ENCODE peak calls at places on chromosomes 4 and X, in six cellular contexts. Q is A172; M is EH; P is activated naive CD4-positive, alpha-beta T cell treated with anti-CD3 and anti-CD28 coated beads for 36 hours; T is stimulated activated CD4-positive, alpha-beta T cell treated with anti-CD3 and anti-CD28 coated beads, Interleukin-15, amount 100 ng/mL, for 24 hours; F is lung. C is an unnamed sample.

GRCh38 chr4:72377491-72378194 is 191.4 kb downstream of the ADAMTS3 start:
- DNase-seq in Q (no peak), M (peak; percentile 83), P (no peak), T (no peak), F (no peak), C (no peak)

GRCh38 chr4:120753854-120754253 is 168.7 kb downstream of the PRDM5 start:
- DNase-seq in Q (no peak), M (no peak), P (no peak), T (no peak), F (no peak), C (no peak)

GRCh38 chrX:28586891-28587635 is at the start of gene IL1RAPL1:
- DNase-seq in Q (peak; percentile 75), M (peak; percentile 23), P (no peak), T (no peak), F (no peak), C (peak; percentile 31)

GRCh38 chr4:119261986-119262385 is 49.5 kb downstream of the USP53 start:
- DNase-seq in Q (no peak), M (no peak), P (no peak), T (no peak), F (no peak), C (no peak)

GRCh38 chr4:77695769-77696168 is 90.1 kb downstream of the CXCL13 start:
- DNase-seq in Q (peak; percentile 87), M (peak; percentile 95), P (no peak), T (no peak), F (no peak), C (peak; percentile 97)

GRCh38 chrX:141341341-141341740 is 99.0 kb upstream of the SPANXC start:
- DNase-seq in Q (peak; percentile 46), M (peak; percentile 72), P (no peak), T (no peak), F (no peak), C (peak; percentile 78)

GRCh38 chr4:183182873-183183725 is 84.0 kb downstream of the WWC2 start:
- DNase-seq in Q (peak; percentile 93), M (peak; percentile 91), P (peak; percentile 31), T (peak; percentile 53), F (peak; percentile 47), C (peak; percentile 82)

GRCh38 chrX:134622056-134622812 is 36.0 kb downstream of the PLAC1 start:
- DNase-seq in Q (peak; percentile 73), M (peak; percentile 87), P (peak; percentile 46), T (peak; percentile 31), F (no peak), C (peak; percentile 86)

GRCh38 chr4:7192252-7193039 is at the start of gene SORCS2:
- DNase-seq in Q (peak; percentile 27), M (peak; percentile 67), P (peak; percentile 40), T (peak; percentile 72), F (no peak), C (peak; percentile 40)

GRCh38 chrX:57445046-57445445 is 146.8 kb upstream of the ZXDB start:
- DNase-seq in Q (no peak), M (no peak), P (no peak), T (no peak), F (no peak), C (no peak)

GRCh38 chr4:104138154-104138553 is 356.5 kb downstream of the CXXC4 start:
- DNase-seq in Q (no peak), M (no peak), P (no peak), T (no peak), F (no peak), C (no peak)

GRCh38 chr4:184016742-184017668 is 111.9 kb downstream of the STOX2 start:
- DNase-seq in Q (no peak), M (no peak), P (no peak), T (no peak), F (no peak), C (no peak)

GRCh38 chrX:152886716-152887115 is 11.2 kb upstream of the ZNF185 start:
- DNase-seq in Q (no peak), M (no peak), P (no peak), T (no peak), F (no peak), C (no peak)

GRCh38 chrX:154010330-154011087 is 9.2 kb downstream of the IRAK1 start:
- DNase-seq in Q (no peak), M (no peak), P (no peak), T (no peak), F (peak; percentile 58), C (peak; percentile 60)

GRCh38 chrX:121958886-121959285 is 911.5 kb downstream of the GLUD2 start:
- DNase-seq in Q (peak; percentile 40), M (peak; percentile 63), P (no peak), T (no peak), F (no peak), C (peak; percentile 52)

GRCh38 chr4:38795087-38795486 is 9.5 kb downstream of the TLR1 start:
- DNase-seq in Q (no peak), M (no peak), P (no peak), T (no peak), F (no peak), C (no peak)

GRCh38 chrX:149499766-149500165 is 5.3 kb downstream of the IDS start:
- DNase-seq in Q (no peak), M (no peak), P (no peak), T (no peak), F (no peak), C (no peak)